ENCODE peak calls at places on chromosome 7, in six cellular contexts. One of them, this sample, is unnamed.
A peak's percentile ranks its signal among the peaks of the same experiment; 100 is the strongest.

GRCh38 chr7:97013555-97013954 is 8.2 kb downstream of the DLX6 start:
- DNase-seq in IMR-90: no peak
- DNase-seq in HCT116: no peak
- DNase-seq in uterus: no peak
- DNase-seq in stomach: no peak
- DNase-seq in A549: no peak
- DNase-seq in this sample: no peak

GRCh38 chr7:50584793-50585399 is 19.7 kb upstream of the DDC start:
- DNase-seq in IMR-90: no peak
- DNase-seq in HCT116: no peak
- DNase-seq in uterus: no peak
- DNase-seq in stomach: no peak
- DNase-seq in A549: no peak
- DNase-seq in this sample: no peak

GRCh38 chr7:105026750-105027149 is 12.7 kb downstream of the KMT2E start:
- DNase-seq in IMR-90: no peak
- DNase-seq in HCT116: no peak
- DNase-seq in uterus: no peak
- DNase-seq in stomach: no peak
- DNase-seq in A549: no peak
- DNase-seq in this sample: no peak

GRCh38 chr7:25856056-25856780 is 295.8 kb upstream of the NFE2L3 start:
- DNase-seq in IMR-90: peak; percentile 37
- DNase-seq in HCT116: no peak
- DNase-seq in uterus: peak; percentile 65
- DNase-seq in stomach: no peak
- DNase-seq in A549: no peak
- DNase-seq in this sample: no peak

GRCh38 chr7:93646538-93646937 is 72.0 kb upstream of the CALCR start:
- DNase-seq in IMR-90: no peak
- DNase-seq in HCT116: no peak
- DNase-seq in uterus: no peak
- DNase-seq in stomach: no peak
- DNase-seq in A549: no peak
- DNase-seq in this sample: no peak

GRCh38 chr7:40680657-40681056 is 545.9 kb downstream of the SUGCT start:
- DNase-seq in IMR-90: no peak
- DNase-seq in HCT116: peak; percentile 34
- DNase-seq in uterus: no peak
- DNase-seq in stomach: no peak
- DNase-seq in A549: peak; percentile 29
- DNase-seq in this sample: no peak

GRCh38 chr7:223118-223800 is 30.9 kb downstream of the FAM20C start:
- DNase-seq in IMR-90: peak; percentile 27
- DNase-seq in HCT116: no peak
- DNase-seq in uterus: no peak
- DNase-seq in stomach: no peak
- DNase-seq in A549: no peak
- DNase-seq in this sample: no peak

GRCh38 chr7:32881074-32881982 is 10.2 kb downstream of the KBTBD2 start:
- DNase-seq in IMR-90: peak; percentile 36
- DNase-seq in HCT116: no peak
- DNase-seq in uterus: no peak
- DNase-seq in stomach: no peak
- DNase-seq in A549: no peak
- DNase-seq in this sample: no peak

GRCh38 chr7:139112741-139113250 is 3.3 kb upstream of the ZC3HAV1 start:
- DNase-seq in IMR-90: no peak
- DNase-seq in HCT116: no peak
- DNase-seq in uterus: no peak
- DNase-seq in stomach: no peak
- DNase-seq in A549: no peak
- DNase-seq in this sample: no peak

GRCh38 chr7:7051221-7051877 is 131.0 kb upstream of the C1GALT1 start:
- DNase-seq in IMR-90: no peak
- DNase-seq in HCT116: no peak
- DNase-seq in uterus: no peak
- DNase-seq in stomach: no peak
- DNase-seq in A549: no peak
- DNase-seq in this sample: no peak

GRCh38 chr7:82789883-82790609 is 346.5 kb upstream of the CACNA2D1 start:
- DNase-seq in IMR-90: peak; percentile 77
- DNase-seq in HCT116: no peak
- DNase-seq in uterus: no peak
- DNase-seq in stomach: no peak
- DNase-seq in A549: no peak
- DNase-seq in this sample: no peak

GRCh38 chr7:156612930-156613329 is 27.6 kb upstream of the RNF32 start:
- DNase-seq in IMR-90: no peak
- DNase-seq in HCT116: no peak
- DNase-seq in uterus: no peak
- DNase-seq in stomach: no peak
- DNase-seq in A549: no peak
- DNase-seq in this sample: no peak

GRCh38 chr7:124840435-124840834 is 74.8 kb upstream of the GPR37 start:
- DNase-seq in IMR-90: no peak
- DNase-seq in HCT116: no peak
- DNase-seq in uterus: no peak
- DNase-seq in stomach: no peak
- DNase-seq in A549: no peak
- DNase-seq in this sample: no peak

GRCh38 chr7:93097388-93097787 is 20.4 kb downstream of the SAMD9 start:
- DNase-seq in IMR-90: no peak
- DNase-seq in HCT116: no peak
- DNase-seq in uterus: no peak
- DNase-seq in stomach: no peak
- DNase-seq in A549: no peak
- DNase-seq in this sample: no peak

GRCh38 chr7:101625076-101625914 is 3.8 kb downstream of the MYL10 start:
- DNase-seq in IMR-90: peak; percentile 29
- DNase-seq in HCT116: no peak
- DNase-seq in uterus: no peak
- DNase-seq in stomach: no peak
- DNase-seq in A549: no peak
- DNase-seq in this sample: no peak

GRCh38 chr7:102925962-102926825 is 13.4 kb downstream of the LRRC17 start:
- DNase-seq in IMR-90: peak; percentile 39
- DNase-seq in HCT116: no peak
- DNase-seq in uterus: no peak
- DNase-seq in stomach: no peak
- DNase-seq in A549: no peak
- DNase-seq in this sample: no peak

GRCh38 chr7:127534636-127535035 is 50.8 kb downstream of the GCC1 start:
- DNase-seq in IMR-90: no peak
- DNase-seq in HCT116: no peak
- DNase-seq in uterus: no peak
- DNase-seq in stomach: no peak
- DNase-seq in A549: no peak
- DNase-seq in this sample: no peak

GRCh38 chr7:28298870-28299484 is 113.3 kb upstream of the CREB5 start:
- DNase-seq in IMR-90: peak; percentile 78
- DNase-seq in HCT116: peak; percentile 48
- DNase-seq in uterus: no peak
- DNase-seq in stomach: no peak
- DNase-seq in A549: peak; percentile 52
- DNase-seq in this sample: no peak

GRCh38 chr7:73418113-73418703 is 15.4 kb upstream of the FZD9 start:
- DNase-seq in IMR-90: no peak
- DNase-seq in HCT116: no peak
- DNase-seq in uterus: no peak
- DNase-seq in stomach: no peak
- DNase-seq in A549: no peak
- DNase-seq in this sample: no peak

GRCh38 chr7:157867685-157868305 is 531.0 kb downstream of the DNAJB6 start:
- DNase-seq in IMR-90: no peak
- DNase-seq in HCT116: no peak
- DNase-seq in uterus: no peak
- DNase-seq in stomach: no peak
- DNase-seq in A549: no peak
- DNase-seq in this sample: no peak

GRCh38 chr7:130369110-130369711 is 11.1 kb upstream of the CPA1 start:
- DNase-seq in IMR-90: peak; percentile 75
- DNase-seq in HCT116: no peak
- DNase-seq in uterus: no peak
- DNase-seq in stomach: no peak
- DNase-seq in A549: no peak
- DNase-seq in this sample: peak; percentile 62

DNA sequence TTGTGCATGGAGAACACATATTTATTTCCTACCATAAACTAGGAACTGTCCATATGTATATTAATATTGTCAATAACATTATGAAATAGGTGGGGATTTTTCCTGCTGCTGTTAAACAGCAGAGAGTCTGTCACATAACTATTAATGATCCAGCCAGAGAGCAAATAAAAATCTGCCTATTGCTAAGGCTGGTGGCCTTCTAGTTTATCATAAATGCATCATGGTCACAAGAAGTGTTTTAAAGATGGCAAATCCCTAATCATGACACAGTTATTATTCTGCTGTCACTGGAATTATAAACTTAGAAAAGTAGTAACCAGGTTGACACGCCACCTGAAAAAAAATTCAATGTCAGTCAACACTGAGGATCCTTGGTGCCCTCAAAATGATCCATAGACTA is 132.3 kb downstream of the HGF start:
- DNase-seq in IMR-90: no peak
- DNase-seq in HCT116: no peak
- DNase-seq in uterus: no peak
- DNase-seq in stomach: no peak
- DNase-seq in A549: no peak
- DNase-seq in this sample: no peak
- H3K27ac ChIP-seq in IMR-90: peak overlapping the region; percentile 35
- H3K27ac ChIP-seq in HCT116: no peak overlapping the region
- H3K27ac ChIP-seq in uterus: no peak overlapping the region
- H3K27ac ChIP-seq in stomach: no peak overlapping the region
- H3K27ac ChIP-seq in A549: peak overlapping the region; percentile 68
- H3K27ac ChIP-seq in this sample: no peak overlapping the region

GRCh38 chr7:150940446-150941102 is 37.5 kb downstream of the KCNH2 start:
- DNase-seq in IMR-90: no peak
- DNase-seq in HCT116: no peak
- DNase-seq in uterus: no peak
- DNase-seq in stomach: no peak
- DNase-seq in A549: no peak
- DNase-seq in this sample: no peak

GRCh38 chr7:150942591-150943452 is 35.3 kb downstream of the KCNH2 start:
- DNase-seq in IMR-90: no peak
- DNase-seq in HCT116: no peak
- DNase-seq in uterus: no peak
- DNase-seq in stomach: no peak
- DNase-seq in A549: no peak
- DNase-seq in this sample: no peak

GRCh38 chr7:150943453-150943814 is 34.7 kb downstream of the KCNH2 start:
- DNase-seq in IMR-90: no peak
- DNase-seq in HCT116: no peak
- DNase-seq in uterus: no peak
- DNase-seq in stomach: no peak
- DNase-seq in A549: no peak
- DNase-seq in this sample: no peak

GRCh38 chr7:150941351-150941982 is 36.7 kb downstream of the KCNH2 start:
- DNase-seq in IMR-90: no peak
- DNase-seq in HCT116: no peak
- DNase-seq in uterus: no peak
- DNase-seq in stomach: no peak
- DNase-seq in A549: no peak
- DNase-seq in this sample: no peak

GRCh38 chr7:150941983-150942590 is 36.0 kb downstream of the KCNH2 start:
- DNase-seq in IMR-90: no peak
- DNase-seq in HCT116: no peak
- DNase-seq in uterus: peak; percentile 35
- DNase-seq in stomach: no peak
- DNase-seq in A549: no peak
- DNase-seq in this sample: peak; percentile 29
- TF ChIP-seq POLR2A in IMR-90: no peak
- TF ChIP-seq POLR2A in HCT116: no peak
- TF ChIP-seq POLR2A in uterus: no peak
- TF ChIP-seq POLR2A in stomach: no peak
- TF ChIP-seq POLR2A in A549: no peak
- TF ChIP-seq POLR2A in this sample: no peak

GRCh38 chr7:24715661-24716479 is 41.4 kb downstream of the GSDME start:
- DNase-seq in IMR-90: peak; percentile 66
- DNase-seq in HCT116: peak; percentile 22
- DNase-seq in uterus: no peak
- DNase-seq in stomach: no peak
- DNase-seq in A549: peak; percentile 53
- DNase-seq in this sample: no peak
- H3K4me1 ChIP-seq in IMR-90: peaks cover 8% of the 10 kb centered on the region
- H3K4me1 ChIP-seq in HCT116: no peaks in the 10 kb centered on the region
- H3K4me1 ChIP-seq in uterus: no peaks in the 10 kb centered on the region
- H3K4me1 ChIP-seq in stomach: no peaks in the 10 kb centered on the region
- H3K4me1 ChIP-seq in A549: peaks cover 4% of the 10 kb centered on the region
- H3K4me1 ChIP-seq in this sample: no peaks in the 10 kb centered on the region

GRCh38 chr7:9148687-9149086 is 715.3 kb downstream of the NXPH1 start:
- DNase-seq in IMR-90: no peak
- DNase-seq in HCT116: no peak
- DNase-seq in uterus: no peak
- DNase-seq in stomach: no peak
- DNase-seq in A549: no peak
- DNase-seq in this sample: no peak
- H3K27ac ChIP-seq in IMR-90: no peak overlapping the region
- H3K27ac ChIP-seq in HCT116: no peak overlapping the region
- H3K27ac ChIP-seq in uterus: no peak overlapping the region
- H3K27ac ChIP-seq in stomach: no peak overlapping the region
- H3K27ac ChIP-seq in A549: no peak overlapping the region
- H3K27ac ChIP-seq in this sample: no peak overlapping the region